ENCODE peak calls at places on chromosomes 5 and 9, in six cellular contexts. V, B, N, E, A and M are unnamed samples.

GRCh38 chr9:130932220-130933069 is 6.6 kb downstream of the FIBCD1 start:
- DNase-seq in V (no peak), B (peak), N (no peak), E (no peak), A (peak), M (peak)

GRCh38 chr9:134585021-134585561 is 56.5 kb upstream of the COL5A1 start:
- DNase-seq in V (peak), B (no peak), N (no peak), E (no peak), A (no peak), M (no peak)

GRCh38 chr9:37104183-37104889 is 16.0 kb upstream of the ZCCHC7 start:
- DNase-seq in V (no peak), B (no peak), N (no peak), E (no peak), A (peak), M (peak)

GRCh38 chr5:36502608-36503007 is 103.8 kb upstream of the SLC1A3 start:
- DNase-seq in V (no peak), B (no peak), N (no peak), E (no peak), A (peak), M (peak)

GRCh38 chr5:154320690-154321089 is 125.1 kb upstream of the SAP30L start:
- DNase-seq in V (no peak), B (peak), N (no peak), E (no peak), A (peak), M (no peak)

GRCh38 chr9:20598367-20598766 is 23.9 kb downstream of the MLLT3 start:
- DNase-seq in V (no peak), B (no peak), N (no peak), E (no peak), A (no peak), M (no peak)

GRCh38 chr5:119105971-119106370 is 35.1 kb downstream of the DMXL1 start:
- DNase-seq in V (no peak), B (no peak), N (peak), E (no peak), A (no peak), M (no peak)

GRCh38 chr9:91844656-91845291 is 105.3 kb downstream of the ROR2 start:
- DNase-seq in V (peak), B (no peak), N (no peak), E (peak), A (no peak), M (no peak)

GRCh38 chr5:132483101-132483500 is 7.5 kb downstream of the IRF1 start:
- DNase-seq in V (peak), B (no peak), N (no peak), E (no peak), A (no peak), M (no peak)

GRCh38 chr5:39284552-39284951 is 65.2 kb upstream of the FYB1 start:
- DNase-seq in V (no peak), B (no peak), N (no peak), E (no peak), A (no peak), M (peak)

GRCh38 chr5:62144395-62145022 is 161.5 kb upstream of the KIF2A start:
- DNase-seq in V (no peak), B (no peak), N (no peak), E (no peak), A (peak), M (peak)

GRCh38 chr5:6704361-6704851 is 8.8 kb upstream of the TENT4A start:
- DNase-seq in V (no peak), B (peak), N (no peak), E (no peak), A (peak), M (peak)

GRCh38 chr9:69546265-69546664 is 125.9 kb downstream of the APBA1 start:
- DNase-seq in V (no peak), B (no peak), N (no peak), E (peak), A (peak), M (no peak)

GRCh38 chr5:158178535-158178934 is 319.6 kb upstream of the CLINT1 start:
- DNase-seq in V (no peak), B (no peak), N (no peak), E (no peak), A (no peak), M (no peak)

GRCh38 chr9:16236326-16236725 is 634.1 kb downstream of the BNC2 start:
- DNase-seq in V (no peak), B (no peak), N (no peak), E (no peak), A (peak), M (no peak)

GRCh38 chr9:134287591-134288518 is 38.4 kb upstream of the RXRA start:
- DNase-seq in V (no peak), B (peak), N (no peak), E (peak), A (no peak), M (no peak)

GRCh38 chr9:98698856-98699255 is 9.9 kb downstream of the GABBR2 start:
- DNase-seq in V (no peak), B (no peak), N (no peak), E (no peak), A (no peak), M (no peak)

GRCh38 chr5:155259648-155260047 is 246.1 kb downstream of the KIF4B start:
- DNase-seq in V (no peak), B (no peak), N (no peak), E (no peak), A (no peak), M (no peak)